ENCODE peak calls at places on chromosomes 4 and X, in eight cellular contexts. One of them, this sample, is unnamed.

GRCh38 chrX:21153503-21153902 is 220.7 kb upstream of the CNKSR2 start:
- DNase-seq in gastrocnemius medialis: peak
- DNase-seq in heart left ventricle: peak
- DNase-seq in breast epithelium: no peak
- DNase-seq in uterus: no peak
- DNase-seq in body of pancreas: peak
- DNase-seq in tibial nerve: peak
- DNase-seq in suprapubic skin: no peak
- DNase-seq in this sample: no peak

GRCh38 chr4:124806403-124806802 is 93.9 kb upstream of the ANKRD50 start:
- DNase-seq in gastrocnemius medialis: no peak
- DNase-seq in heart left ventricle: no peak
- DNase-seq in breast epithelium: no peak
- DNase-seq in uterus: no peak
- DNase-seq in body of pancreas: no peak
- DNase-seq in tibial nerve: no peak
- DNase-seq in suprapubic skin: no peak
- DNase-seq in this sample: no peak

GRCh38 chrX:35890699-35891098 is 28.8 kb upstream of the CFAP47 start:
- DNase-seq in gastrocnemius medialis: no peak
- DNase-seq in heart left ventricle: no peak
- DNase-seq in breast epithelium: no peak
- DNase-seq in uterus: no peak
- DNase-seq in body of pancreas: peak
- DNase-seq in tibial nerve: no peak
- DNase-seq in suprapubic skin: no peak
- DNase-seq in this sample: peak

GRCh38 chr4:71683309-71683708 is 100.6 kb downstream of the GC start:
- DNase-seq in gastrocnemius medialis: no peak
- DNase-seq in heart left ventricle: no peak
- DNase-seq in breast epithelium: no peak
- DNase-seq in uterus: no peak
- DNase-seq in body of pancreas: no peak
- DNase-seq in tibial nerve: no peak
- DNase-seq in suprapubic skin: no peak
- DNase-seq in this sample: no peak

GRCh38 chr4:95044204-95044848 is 286.6 kb downstream of the BMPR1B start:
- DNase-seq in gastrocnemius medialis: no peak
- DNase-seq in heart left ventricle: no peak
- DNase-seq in breast epithelium: no peak
- DNase-seq in uterus: no peak
- DNase-seq in body of pancreas: no peak
- DNase-seq in tibial nerve: no peak
- DNase-seq in suprapubic skin: no peak
- DNase-seq in this sample: no peak

GRCh38 chr4:40750461-40751258 is 905 bp downstream of the NSUN7 start:
- DNase-seq in gastrocnemius medialis: no peak
- DNase-seq in heart left ventricle: no peak
- DNase-seq in breast epithelium: no peak
- DNase-seq in uterus: no peak
- DNase-seq in body of pancreas: peak
- DNase-seq in tibial nerve: no peak
- DNase-seq in suprapubic skin: no peak
- DNase-seq in this sample: peak

GRCh38 chrX:22325091-22325490 is 52.4 kb downstream of the CBLL2 start:
- DNase-seq in gastrocnemius medialis: no peak
- DNase-seq in heart left ventricle: no peak
- DNase-seq in breast epithelium: no peak
- DNase-seq in uterus: no peak
- DNase-seq in body of pancreas: no peak
- DNase-seq in tibial nerve: no peak
- DNase-seq in suprapubic skin: no peak
- DNase-seq in this sample: no peak

GRCh38 chr4:38490753-38491446 is 173.1 kb upstream of the KLF3 start:
- DNase-seq in gastrocnemius medialis: no peak
- DNase-seq in heart left ventricle: no peak
- DNase-seq in breast epithelium: no peak
- DNase-seq in uterus: no peak
- DNase-seq in body of pancreas: no peak
- DNase-seq in tibial nerve: no peak
- DNase-seq in suprapubic skin: no peak
- DNase-seq in this sample: no peak

GRCh38 chr4:39541987-39542632 is 14.9 kb upstream of the UGDH start:
- DNase-seq in gastrocnemius medialis: no peak
- DNase-seq in heart left ventricle: no peak
- DNase-seq in breast epithelium: no peak
- DNase-seq in uterus: no peak
- DNase-seq in body of pancreas: no peak
- DNase-seq in tibial nerve: no peak
- DNase-seq in suprapubic skin: no peak
- DNase-seq in this sample: no peak

GRCh38 chrX:109347618-109348017 is 134.3 kb downstream of the GUCY2F start:
- DNase-seq in gastrocnemius medialis: no peak
- DNase-seq in heart left ventricle: no peak
- DNase-seq in breast epithelium: no peak
- DNase-seq in uterus: no peak
- DNase-seq in body of pancreas: peak
- DNase-seq in tibial nerve: no peak
- DNase-seq in suprapubic skin: no peak
- DNase-seq in this sample: no peak

GRCh38 chrX:47218920-47219815 is 687 bp downstream of the CDK16 start:
- DNase-seq in gastrocnemius medialis: peak
- DNase-seq in heart left ventricle: peak
- DNase-seq in breast epithelium: no peak
- DNase-seq in uterus: peak
- DNase-seq in body of pancreas: peak
- DNase-seq in tibial nerve: no peak
- DNase-seq in suprapubic skin: no peak
- DNase-seq in this sample: peak

GRCh38 chrX:47216393-47216925 is 2.0 kb upstream of the CDK16 start:
- DNase-seq in gastrocnemius medialis: no peak
- DNase-seq in heart left ventricle: no peak
- DNase-seq in breast epithelium: no peak
- DNase-seq in uterus: no peak
- DNase-seq in body of pancreas: no peak
- DNase-seq in tibial nerve: no peak
- DNase-seq in suprapubic skin: no peak
- DNase-seq in this sample: no peak

GRCh38 chrX:47217852-47218279 is 615 bp upstream of the CDK16 start:
- DNase-seq in gastrocnemius medialis: peak
- DNase-seq in heart left ventricle: peak
- DNase-seq in breast epithelium: peak
- DNase-seq in uterus: peak
- DNase-seq in body of pancreas: peak
- DNase-seq in tibial nerve: peak
- DNase-seq in suprapubic skin: peak
- DNase-seq in this sample: peak

GRCh38 chrX:47218280-47218919 is at the start of gene CDK16:
- DNase-seq in gastrocnemius medialis: peak
- DNase-seq in heart left ventricle: peak
- DNase-seq in breast epithelium: peak
- DNase-seq in uterus: peak
- DNase-seq in body of pancreas: peak
- DNase-seq in tibial nerve: peak
- DNase-seq in suprapubic skin: no peak
- DNase-seq in this sample: peak

GRCh38 chrX:47217121-47217851 is 1.2 kb upstream of the CDK16 start:
- DNase-seq in gastrocnemius medialis: no peak
- DNase-seq in heart left ventricle: no peak
- DNase-seq in breast epithelium: peak
- DNase-seq in uterus: peak
- DNase-seq in body of pancreas: peak
- DNase-seq in tibial nerve: no peak
- DNase-seq in suprapubic skin: no peak
- DNase-seq in this sample: no peak
- TF ChIP-seq POLR2A in gastrocnemius medialis: no peak
- TF ChIP-seq POLR2A in heart left ventricle: no peak
- TF ChIP-seq POLR2A in breast epithelium: no peak
- TF ChIP-seq POLR2A in uterus: peak
- TF ChIP-seq POLR2A in body of pancreas: no peak
- TF ChIP-seq POLR2A in tibial nerve: peak
- TF ChIP-seq POLR2A in suprapubic skin: no peak
- TF ChIP-seq POLR2A in this sample: no peak

GRCh38 chr4:868421-868820 is 42.5 kb upstream of the CPLX1 start:
- DNase-seq in gastrocnemius medialis: no peak
- DNase-seq in heart left ventricle: no peak
- DNase-seq in breast epithelium: no peak
- DNase-seq in uterus: no peak
- DNase-seq in body of pancreas: no peak
- DNase-seq in tibial nerve: no peak
- DNase-seq in suprapubic skin: no peak
- DNase-seq in this sample: no peak

GRCh38 chr4:867526-868250 is 41.8 kb upstream of the CPLX1 start:
- DNase-seq in gastrocnemius medialis: no peak
- DNase-seq in heart left ventricle: no peak
- DNase-seq in breast epithelium: no peak
- DNase-seq in uterus: no peak
- DNase-seq in body of pancreas: no peak
- DNase-seq in tibial nerve: no peak
- DNase-seq in suprapubic skin: no peak
- DNase-seq in this sample: no peak

GRCh38 chr4:866068-866760 is 40.3 kb upstream of the CPLX1 start:
- DNase-seq in gastrocnemius medialis: no peak
- DNase-seq in heart left ventricle: no peak
- DNase-seq in breast epithelium: no peak
- DNase-seq in uterus: no peak
- DNase-seq in body of pancreas: no peak
- DNase-seq in tibial nerve: no peak
- DNase-seq in suprapubic skin: no peak
- DNase-seq in this sample: no peak

GRCh38 chr4:865572-865971 is 39.6 kb upstream of the CPLX1 start:
- DNase-seq in gastrocnemius medialis: no peak
- DNase-seq in heart left ventricle: no peak
- DNase-seq in breast epithelium: no peak
- DNase-seq in uterus: no peak
- DNase-seq in body of pancreas: no peak
- DNase-seq in tibial nerve: no peak
- DNase-seq in suprapubic skin: no peak
- DNase-seq in this sample: no peak

DNA sequence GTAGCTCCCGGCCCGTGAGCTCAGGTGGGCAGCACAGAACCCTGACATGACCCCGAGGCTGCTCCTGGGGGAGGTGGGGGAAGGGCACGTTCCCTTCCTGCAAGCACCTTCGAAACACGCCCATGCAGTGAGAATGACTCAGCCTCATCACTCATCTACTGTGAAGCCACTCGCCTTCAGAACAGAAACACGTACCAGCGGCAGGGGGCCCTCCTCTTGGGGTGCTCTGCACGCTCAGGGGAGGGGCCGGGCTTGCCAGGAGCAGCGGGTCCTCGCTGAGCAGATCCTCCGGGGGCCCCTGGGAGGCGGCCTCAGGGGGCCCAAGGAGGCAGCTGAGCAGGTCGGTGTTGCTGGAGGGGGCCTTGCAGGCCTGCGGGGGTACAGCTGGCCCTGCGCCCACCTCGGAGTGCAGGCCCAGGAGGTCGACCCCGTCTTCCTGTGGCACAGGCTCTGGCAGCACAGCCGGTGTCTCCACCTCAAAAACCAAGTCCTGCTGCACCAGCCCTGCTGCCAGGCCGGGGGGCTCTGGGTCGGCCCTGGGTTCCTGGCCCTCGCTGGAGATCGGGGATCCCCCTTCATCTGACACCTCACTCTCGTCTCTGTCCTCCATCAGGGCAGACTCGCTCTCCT is 40.9 kb upstream of the CPLX1 start:
- DNase-seq in gastrocnemius medialis: no peak
- DNase-seq in heart left ventricle: no peak
- DNase-seq in breast epithelium: no peak
- DNase-seq in uterus: no peak
- DNase-seq in body of pancreas: no peak
- DNase-seq in tibial nerve: no peak
- DNase-seq in suprapubic skin: no peak
- DNase-seq in this sample: no peak
- TF ChIP-seq POLR2A in gastrocnemius medialis: no peak
- TF ChIP-seq POLR2A in heart left ventricle: no peak
- TF ChIP-seq POLR2A in breast epithelium: no peak
- TF ChIP-seq POLR2A in uterus: no peak
- TF ChIP-seq POLR2A in body of pancreas: no peak
- TF ChIP-seq POLR2A in tibial nerve: no peak
- TF ChIP-seq POLR2A in suprapubic skin: no peak
- TF ChIP-seq POLR2A in this sample: no peak

GRCh38 chr4:121654738-121655137 is 42.0 kb downstream of the ANXA5 start:
- DNase-seq in gastrocnemius medialis: no peak
- DNase-seq in heart left ventricle: no peak
- DNase-seq in breast epithelium: no peak
- DNase-seq in uterus: no peak
- DNase-seq in body of pancreas: no peak
- DNase-seq in tibial nerve: no peak
- DNase-seq in suprapubic skin: no peak
- DNase-seq in this sample: no peak
- TF ChIP-seq POLR2A in gastrocnemius medialis: no peak
- TF ChIP-seq POLR2A in heart left ventricle: no peak
- TF ChIP-seq POLR2A in breast epithelium: no peak
- TF ChIP-seq POLR2A in uterus: no peak
- TF ChIP-seq POLR2A in body of pancreas: no peak
- TF ChIP-seq POLR2A in tibial nerve: no peak
- TF ChIP-seq POLR2A in suprapubic skin: no peak
- TF ChIP-seq POLR2A in this sample: no peak

GRCh38 chr4:169756971-169757574 is 671 bp downstream of the HPF1 start:
- DNase-seq in gastrocnemius medialis: no peak
- DNase-seq in heart left ventricle: no peak
- DNase-seq in breast epithelium: no peak
- DNase-seq in uterus: no peak
- DNase-seq in body of pancreas: no peak
- DNase-seq in tibial nerve: no peak
- DNase-seq in suprapubic skin: no peak
- DNase-seq in this sample: no peak

DNA sequence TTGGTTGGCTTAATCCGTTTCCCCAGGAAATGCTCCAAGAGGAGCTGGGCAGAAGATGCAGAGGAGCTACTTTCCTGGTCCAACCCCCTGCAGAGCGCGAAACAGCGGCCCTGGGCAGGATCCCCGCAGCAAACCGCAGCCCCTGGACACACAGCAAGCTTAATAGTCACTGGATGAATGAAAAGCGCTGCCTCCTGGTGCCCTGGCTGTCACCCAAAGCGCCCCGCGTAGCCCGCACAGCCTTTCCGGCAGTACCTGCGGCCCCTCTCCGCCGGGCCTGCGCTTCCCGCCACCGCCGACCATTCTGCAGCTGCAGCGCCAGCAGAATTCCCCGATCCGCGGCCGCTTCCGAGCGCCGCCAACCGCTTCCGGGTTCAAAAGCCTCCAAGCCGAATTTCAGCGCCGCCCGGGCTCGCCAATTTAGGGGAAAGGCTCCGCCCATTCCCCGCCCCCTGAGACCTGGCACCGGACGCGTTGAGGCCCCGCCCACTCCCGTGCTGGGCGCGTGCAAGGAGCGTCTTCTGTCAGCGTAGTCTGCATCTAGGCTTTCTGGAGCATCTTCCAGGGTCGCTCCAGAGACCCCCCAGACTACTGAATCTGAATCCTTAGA is at the start of gene HPF1:
- DNase-seq in gastrocnemius medialis: peak
- DNase-seq in heart left ventricle: peak
- DNase-seq in breast epithelium: peak
- DNase-seq in uterus: peak
- DNase-seq in body of pancreas: peak
- DNase-seq in tibial nerve: peak
- DNase-seq in suprapubic skin: peak
- DNase-seq in this sample: peak
- TF ChIP-seq POLR2A in gastrocnemius medialis: peak
- TF ChIP-seq POLR2A in heart left ventricle: no peak
- TF ChIP-seq POLR2A in breast epithelium: no peak
- TF ChIP-seq POLR2A in uterus: peak
- TF ChIP-seq POLR2A in body of pancreas: no peak
- TF ChIP-seq POLR2A in tibial nerve: peak
- TF ChIP-seq POLR2A in suprapubic skin: no peak
- TF ChIP-seq POLR2A in this sample: no peak